ENCODE peak calls at places on chromosomes 1 and 21, in eight cellular contexts. C is IMR-90, I is cardiac muscle cell, B is PC-9, O is psoas muscle, J is AG04450, X is fibroblast of mammary gland, F is A549. M is an unnamed sample.

GRCh38 chr1:243924188-243924587 is 74.1 kb upstream of the AKT3 start:
- DNase-seq in X (peak; percentile 70), I (peak; percentile 65), B (peak; percentile 72), F (no peak), J (no peak), C (peak; percentile 67), O (no peak), M (no peak)

GRCh38 chr1:86380257-86380861 is 15.8 kb downstream of the ODF2L start:
- DNase-seq in X (peak; percentile 90), O (no peak), J (peak; percentile 60), C (peak; percentile 86), I (peak; percentile 90), F (peak; percentile 16), B (no peak), M (no peak)

GRCh38 chr1:21668232-21669032 is 725 bp downstream of the RAP1GAP start:
- DNase-seq in C (no peak), J (no peak), X (no peak), B (no peak), O (no peak), F (no peak), I (no peak), M (no peak)

GRCh38 chr21:39637197-39637970 is 24.6 kb downstream of the B3GALT5 start:
- DNase-seq in I (no peak), F (no peak), X (no peak), B (no peak), J (no peak), O (no peak), C (no peak), M (no peak)

GRCh38 chr1:63320024-63320799 is 2.2 kb upstream of the FOXD3 start:
- DNase-seq in C (no peak), J (no peak), X (no peak), B (no peak), O (no peak), I (no peak), F (no peak), M (peak; percentile 54)

GRCh38 chr1:77227383-77227782 is 8.2 kb upstream of the PIGK start:
- DNase-seq in I (no peak), F (no peak), X (no peak), O (no peak), C (no peak), B (no peak), J (no peak), M (no peak)

GRCh38 chr1:44714532-44714931 is 16.4 kb downstream of the RNU5D-1 start:
- DNase-seq in X (no peak), I (no peak), C (no peak), B (no peak), O (no peak), J (no peak), F (no peak), M (no peak)

GRCh38 chr1:153968400-153968799 is 698 bp downstream of the CREB3L4 start:
- DNase-seq in O (no peak), C (no peak), J (no peak), X (no peak), B (no peak), F (no peak), I (no peak), M (no peak)

GRCh38 chr1:54377040-54377691 is 29.0 kb downstream of the SSBP3 start:
- DNase-seq in O (no peak), I (no peak), J (no peak), F (no peak), C (peak; percentile 54), B (peak; percentile 26), X (no peak), M (no peak)

GRCh38 chr1:224632381-224632871 is 16.3 kb downstream of the CNIH3 start:
- DNase-seq in I (peak; percentile 95), C (peak; percentile 94), B (no peak), F (no peak), O (no peak), X (peak; percentile 78), J (peak; percentile 59), M (peak; percentile 71)

GRCh38 chr1:118985611-118986290 is 2.4 kb downstream of the TBX15 start:
- DNase-seq in X (peak; percentile 61), F (no peak), J (no peak), I (no peak), O (no peak), B (no peak), C (no peak), M (no peak)

GRCh38 chr1:67059331-67059730 is 5.4 kb upstream of the SLC35D1 start:
- DNase-seq in I (peak; percentile 22), F (no peak), X (peak; percentile 43), O (no peak), J (no peak), C (peak; percentile 16), B (no peak), M (no peak)

GRCh38 chr1:206663832-206664652 is 20.7 kb upstream of the MAPKAPK2 start:
- DNase-seq in B (peak; percentile 59), I (peak; percentile 78), C (peak; percentile 66), X (peak; percentile 75), O (peak; percentile 79), F (peak; percentile 65), J (peak; percentile 29), M (peak; percentile 68)

GRCh38 chr1:194419721-194420120 is 1233.3 kb upstream of the B3GALT2 start:
- DNase-seq in I (no peak), F (no peak), B (no peak), X (no peak), O (no peak), J (no peak), C (no peak), M (no peak)

GRCh38 chr1:65255088-65256050 is 54.0 kb upstream of the DNAJC6 start:
- DNase-seq in J (no peak), F (no peak), B (peak; percentile 28), O (no peak), X (no peak), I (no peak), C (no peak), M (no peak)

GRCh38 chr1:4118746-4119515 is 218.9 kb upstream of the C1orf174 start:
- DNase-seq in F (no peak), O (no peak), C (no peak), B (no peak), J (no peak), I (no peak), X (no peak), M (no peak)

GRCh38 chr1:169484107-169484506 is 1.6 kb downstream of the SLC19A2 start:
- DNase-seq in I (no peak), F (no peak), J (no peak), O (no peak), B (no peak), C (no peak), X (peak; percentile 43), M (no peak)

GRCh38 chr1:40901886-40902633 is 39.9 kb upstream of the CITED4 start:
- DNase-seq in F (peak; percentile 38), C (peak; percentile 77), O (peak; percentile 71), I (peak; percentile 58), J (no peak), X (peak; percentile 97), B (peak; percentile 71), M (no peak)

GRCh38 chr1:221832151-221832550 is 90.3 kb upstream of the DUSP10 start:
- DNase-seq in J (no peak), C (no peak), O (no peak), F (no peak), I (no peak), B (no peak), X (no peak), M (no peak)

GRCh38 chr21:26800455-26801454 is 44.5 kb downstream of the ADAMTS1 start:
- DNase-seq in B (no peak), I (peak; percentile 74), O (no peak), J (no peak), F (no peak), X (peak; percentile 87), C (peak; percentile 42), M (no peak)
- H3K4me3 ChIP-seq in B (no peak overlapping the region), I (no peak overlapping the region), O (peak overlapping the region; percentile 22), J (no peak overlapping the region), F (no peak overlapping the region), X (no peak overlapping the region), C (no peak overlapping the region), M (no peak overlapping the region)

GRCh38 chr1:70627910-70628309 is 216.8 kb downstream of the CTH start:
- DNase-seq in C (no peak), B (no peak), O (no peak), J (no peak), F (no peak), I (no peak), X (peak; percentile 17), M (no peak)

GRCh38 chr1:70633004-70633403 is 221.9 kb downstream of the CTH start:
- DNase-seq in X (peak; percentile 3), I (no peak), B (no peak), O (no peak), F (no peak), C (no peak), J (no peak), M (no peak)

DNA sequence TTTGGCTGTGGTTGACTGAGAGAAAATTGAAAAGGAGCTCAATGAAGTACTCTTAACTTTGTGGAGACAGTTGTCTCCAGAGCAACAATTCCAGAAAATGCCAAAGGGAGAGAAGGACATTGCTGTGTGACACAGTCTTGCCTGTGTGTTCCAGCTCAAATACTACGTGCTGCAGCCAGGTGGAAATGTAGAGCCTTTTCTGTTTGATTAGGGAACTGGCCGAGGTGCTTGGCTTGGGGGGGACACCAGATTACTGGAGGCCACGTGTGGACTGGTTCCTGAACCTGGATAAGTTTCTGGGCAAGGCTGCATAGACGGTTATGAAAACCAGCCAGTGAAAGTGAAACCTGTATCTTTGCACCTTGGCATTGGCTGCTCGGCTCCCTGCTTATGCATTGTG is 217.9 kb downstream of the CTH start:
- DNase-seq in J (no peak), X (no peak), B (no peak), F (no peak), C (no peak), I (no peak), O (no peak), M (no peak)
- TF ChIP-seq CTCF in J (no peak), X (no peak), B (no peak), F (no peak), C (no peak), I (no peak), O (no peak), M (no peak)

DNA sequence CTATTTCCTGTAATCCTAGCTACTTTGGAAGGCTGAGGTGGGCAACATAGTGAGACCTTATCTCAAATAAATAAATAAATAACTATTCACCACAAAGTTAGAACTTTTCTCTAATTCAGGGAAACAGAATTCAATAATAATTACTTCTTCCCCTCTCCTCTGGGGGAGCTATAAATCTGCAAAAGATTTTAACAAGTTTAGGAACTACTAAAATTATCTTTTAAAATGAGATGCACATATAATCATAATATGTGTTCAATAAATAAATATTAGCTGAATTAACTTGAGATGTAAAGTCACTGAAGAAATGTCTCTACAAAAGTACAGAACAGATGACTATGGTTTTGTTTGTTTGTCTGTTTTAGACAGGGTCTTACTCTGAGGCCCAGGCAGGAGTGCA is 14.1 kb downstream of the WDR47 start:
- DNase-seq in B (no peak), C (no peak), F (no peak), J (no peak), I (no peak), O (no peak), X (no peak), M (no peak)
- H3K4me3 ChIP-seq in B (no peak overlapping the region), C (no peak overlapping the region), F (no peak overlapping the region), J (no peak overlapping the region), I (no peak overlapping the region), O (no peak overlapping the region), X (no peak overlapping the region), M (no peak overlapping the region)

DNA sequence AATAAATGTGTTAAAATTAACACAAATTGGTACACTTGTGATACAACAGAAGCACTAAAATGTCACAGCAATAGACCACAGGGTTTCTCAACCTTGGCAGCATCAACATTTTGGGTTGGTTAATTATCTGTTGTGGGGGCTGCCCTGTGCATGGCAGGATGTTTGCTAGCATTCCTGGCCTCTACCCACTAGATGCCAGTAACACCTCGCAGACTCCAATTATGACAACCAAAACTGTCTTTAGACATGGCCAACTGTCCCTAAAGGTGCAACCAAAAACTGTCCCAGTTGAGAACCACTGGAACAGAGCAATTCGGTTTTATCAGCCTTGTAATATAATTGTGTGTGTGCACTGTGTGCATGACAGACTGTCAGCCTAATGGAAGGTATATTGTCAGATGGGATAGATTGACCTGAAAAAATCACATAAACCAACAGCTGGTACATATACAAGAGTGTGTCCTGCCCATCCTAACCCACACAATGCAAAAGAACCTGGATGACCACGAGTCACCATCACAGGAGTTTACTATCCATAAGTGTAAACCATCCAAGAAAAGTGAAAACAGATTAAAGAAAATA is 13.5 kb upstream of the ERG start:
- DNase-seq in O (no peak), J (no peak), C (no peak), I (no peak), F (no peak), B (no peak), X (no peak), M (no peak)
- TF ChIP-seq CTCF in O (no peak), J (no peak), C (no peak), I (no peak), F (no peak), B (no peak), X (no peak), M (no peak)